ENCODE peak calls at places on chromosomes 16 and 17, in four cellular contexts. S is WTC11, U is HepG2, P is K562. G is an unnamed sample.

GRCh38 chr17:57104461-57105175 is 19.6 kb downstream of the AKAP1 start:
- DNase-seq in S (no peak), U (no peak), P (no peak), G (no peak)

GRCh38 chr17:33204701-33205100 is 88.4 kb downstream of the ASIC2 start:
- DNase-seq in S (no peak), U (no peak), P (no peak), G (no peak)

GRCh38 chr16:74608944-74609343 is 2.0 kb upstream of the GLG1 start:
- DNase-seq in S (no peak), U (no peak), P (no peak), G (no peak)

GRCh38 chr16:1471569-1472194 is 3.1 kb downstream of the CLCN7 start:
- DNase-seq in S (no peak), U (no peak), P (no peak), G (no peak)

GRCh38 chr17:41919165-41919817 is 540 bp upstream of the ACLY start:
- DNase-seq in S (peak), U (peak), P (peak), G (peak)

GRCh38 chr16:88754912-88755744 is 29.9 kb downstream of the PIEZO1 start:
- DNase-seq in S (peak), U (no peak), P (no peak), G (no peak)

GRCh38 chr16:54069601-54070239 is 216.9 kb downstream of the IRX3 start:
- DNase-seq in S (no peak), U (no peak), P (no peak), G (no peak)

GRCh38 chr16:78584991-78585390 is 485.5 kb downstream of the WWOX start:
- DNase-seq in S (no peak), U (no peak), P (no peak), G (no peak)

GRCh38 chr17:62703269-62703775 is 75.9 kb downstream of the MRC2 start:
- DNase-seq in S (no peak), U (no peak), P (peak), G (no peak)

GRCh38 chr16:593406-593805 is 3.5 kb downstream of the RAB40C start:
- DNase-seq in S (no peak), U (no peak), P (no peak), G (no peak)

GRCh38 chr16:51009813-51010212 is 141.3 kb downstream of the SALL1 start:
- DNase-seq in S (no peak), U (no peak), P (no peak), G (no peak)

GRCh38 chr17:15263680-15264079 is 1.4 kb downstream of the PMP22 start:
- DNase-seq in S (no peak), U (no peak), P (no peak), G (no peak)

GRCh38 chr16:3536851-3537250 is 36.0 kb downstream of the CLUAP1 start:
- DNase-seq in S (no peak), U (no peak), P (no peak), G (no peak)

GRCh38 chr17:47776330-47777197 is 43.5 kb downstream of the TBX21 start:
- DNase-seq in S (no peak), U (peak), P (peak), G (no peak)

GRCh38 chr17:69060835-69061234 is at the start of gene ABCA9:
- DNase-seq in S (no peak), U (no peak), P (no peak), G (no peak)

GRCh38 chr17:55794681-55795080 is 43.8 kb downstream of the PCTP start:
- DNase-seq in S (no peak), U (no peak), P (no peak), G (no peak)

GRCh38 chr17:58264407-58265103 is 16.2 kb downstream of the MPO start:
- DNase-seq in S (no peak), U (no peak), P (no peak), G (no peak)

GRCh38 chr16:2042171-2042570 is 5.5 kb downstream of the NTHL1 start:
- DNase-seq in S (no peak), U (no peak), P (no peak), G (no peak)

GRCh38 chr16:69542974-69543373 is 22.8 kb upstream of the NFAT5 start:
- DNase-seq in S (no peak), U (no peak), P (no peak), G (no peak)

GRCh38 chr16:705748-706188 is at the start of gene FBXL16:
- DNase-seq in S (no peak), U (no peak), P (peak), G (no peak)

GRCh38 chr16:72824761-72825160 is 223.2 kb downstream of the ZFHX3 start:
- DNase-seq in S (no peak), U (no peak), P (no peak), G (no peak)

GRCh38 chr17:76208120-76208519 is 32.2 kb downstream of the RNF157 start:
- DNase-seq in S (no peak), U (no peak), P (no peak), G (peak)

GRCh38 chr17:58416396-58416795 is 938 bp downstream of the RNF43 start:
- DNase-seq in S (no peak), U (no peak), P (no peak), G (no peak)

GRCh38 chr17:62150471-62150870 is 85.4 kb upstream of the MED13 start:
- DNase-seq in S (no peak), U (no peak), P (no peak), G (no peak)

GRCh38 chr17:17840751-17841591 is 4.2 kb upstream of the SREBF1 start:
- DNase-seq in S (no peak), U (peak), P (no peak), G (no peak)

GRCh38 chr17:63029520-63029919 is 63.5 kb downstream of the TANC2 start:
- DNase-seq in S (no peak), U (no peak), P (no peak), G (no peak)

GRCh38 chr16:66476328-66477027 is 49.4 kb downstream of the BEAN1 start:
- DNase-seq in S (peak), U (no peak), P (peak), G (no peak)

GRCh38 chr17:11797803-11798202 is 199.5 kb downstream of the ZNF18 start:
- DNase-seq in S (peak), U (no peak), P (peak), G (no peak)

GRCh38 chr16:12062343-12063003 is 85.9 kb downstream of the SNX29 start:
- DNase-seq in S (no peak), U (no peak), P (no peak), G (no peak)

GRCh38 chr17:61536417-61536955 is 54.5 kb downstream of the NACA2 start:
- DNase-seq in S (no peak), U (no peak), P (no peak), G (no peak)

GRCh38 chr16:29898135-29898534 is 1.2 kb downstream of the SEZ6L2 start:
- DNase-seq in S (peak), U (no peak), P (no peak), G (no peak)

GRCh38 chr17:38705523-38705802 is 390 bp downstream of the MLLT6 start:
- DNase-seq in S (no peak), U (no peak), P (peak), G (no peak)

GRCh38 chr17:82985973-82986372 is 93.4 kb upstream of the METRNL start:
- DNase-seq in S (peak), U (no peak), P (no peak), G (no peak)

GRCh38 chr17:12985431-12986285 is 32.2 kb downstream of the ELAC2 start:
- DNase-seq in S (no peak), U (no peak), P (no peak), G (no peak)

GRCh38 chr17:1608676-1609075 is 20.0 kb downstream of the SLC43A2 start:
- DNase-seq in S (no peak), U (no peak), P (no peak), G (no peak)

GRCh38 chr17:1605681-1606351 is 22.8 kb downstream of the SLC43A2 start:
- DNase-seq in S (no peak), U (no peak), P (no peak), G (no peak)

GRCh38 chr17:1604831-1605528 is 23.7 kb downstream of the SLC43A2 start:
- DNase-seq in S (peak), U (peak), P (no peak), G (no peak)

GRCh38 chr17:1607971-1608320 is 20.7 kb downstream of the SLC43A2 start:
- DNase-seq in S (no peak), U (no peak), P (no peak), G (no peak)

DNA sequence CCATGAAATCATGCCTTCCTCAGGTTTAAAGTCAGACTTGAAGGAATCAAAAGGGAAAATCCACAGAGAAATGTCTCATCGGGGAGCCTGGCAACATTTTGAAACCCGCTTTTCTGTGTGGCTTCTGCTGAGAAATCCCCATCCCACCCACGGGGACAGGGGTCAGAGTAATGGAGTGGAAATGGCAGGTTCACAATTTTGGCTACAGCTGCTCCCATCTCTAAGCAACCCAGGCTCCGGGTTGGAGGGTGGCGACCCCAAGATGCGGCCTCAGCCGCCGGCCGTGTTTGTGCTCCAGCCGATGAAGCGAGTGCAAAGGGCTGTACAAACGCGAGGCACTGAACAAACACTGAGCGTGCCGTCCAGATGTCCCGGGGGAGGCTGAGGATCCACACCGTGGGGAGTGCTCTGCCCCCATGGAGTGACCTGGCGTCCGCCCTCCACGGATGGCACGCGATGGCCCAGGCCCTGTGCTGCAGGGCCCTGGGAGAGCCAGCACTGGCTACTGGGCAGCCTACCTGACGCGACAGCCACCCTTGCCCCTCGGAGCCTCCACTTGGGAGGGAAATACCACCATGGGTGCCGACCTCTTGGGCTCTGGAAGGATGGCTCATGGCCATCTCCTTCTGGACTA is 22.2 kb downstream of the SLC43A2 start:
- DNase-seq in S (no peak), U (no peak), P (no peak), G (no peak)
- TF ChIP-seq NR2C2 in S (no peak), U (no peak), P (no peak), G (no peak)

DNA sequence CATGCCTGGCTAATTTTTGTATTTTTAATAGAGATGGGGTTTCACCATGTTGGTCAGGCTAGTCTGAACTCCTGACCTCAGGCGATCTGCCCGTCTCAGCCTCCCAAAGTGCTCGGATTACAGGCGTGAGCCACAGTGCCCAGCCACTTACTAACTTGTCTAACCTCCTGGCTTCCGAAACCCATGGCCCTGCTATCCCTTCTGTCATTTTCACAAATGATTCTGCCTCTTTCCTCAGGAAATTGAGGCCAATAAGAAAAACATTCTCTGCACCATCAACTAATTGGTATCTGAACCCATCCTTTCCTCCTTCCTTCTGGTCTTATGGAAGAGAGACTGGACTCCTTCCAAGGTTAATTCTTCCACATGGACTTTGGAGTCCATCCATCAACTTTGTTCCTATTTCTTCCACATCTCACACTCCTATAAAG is 27.9 kb upstream of the TNRC6A start:
- DNase-seq in S (no peak), U (no peak), P (no peak), G (no peak)
- TF ChIP-seq NR2C2 in S (no peak), U (no peak), P (no peak), G (no peak)

GRCh38 chr16:10751291-10751697 is 7.7 kb downstream of the NUBP1 start:
- DNase-seq in S (no peak), U (peak), P (no peak), G (no peak)
- TF ChIP-seq NR2C2 in S (no peak), U (no peak), P (no peak), G (no peak)

GRCh38 chr16:85433477-85433876 is 179.6 kb upstream of the GSE1 start:
- DNase-seq in S (no peak), U (no peak), P (no peak), G (no peak)
- TF ChIP-seq NR2C2 in S (no peak), U (no peak), P (no peak), G (no peak)

GRCh38 chr17:67265620-67266019 is 20.6 kb upstream of the HELZ start:
- DNase-seq in S (no peak), U (no peak), P (no peak), G (no peak)
- TF ChIP-seq NR2C2 in S (no peak), U (no peak), P (no peak), G (no peak)